ENCODE peak calls at places on chromosomes 13 and 19, in six cellular contexts. Q is K562, N is breast epithelium, W is sigmoid colon, G is transverse colon, A is HepG2. H is an unnamed sample.

GRCh38 chr13:34747507-34747906 is 194.6 kb upstream of the NBEA start:
- DNase-seq in Q (no peak), N (no peak), W (no peak), G (no peak), A (no peak), H (no peak)

GRCh38 chr13:28582225-28582891 is 76.6 kb upstream of the POMP start:
- DNase-seq in Q (peak; percentile 74), N (no peak), W (no peak), G (no peak), A (no peak), H (no peak)

GRCh38 chr19:51751655-51752054 is at the start of gene FPR1:
- DNase-seq in Q (no peak), N (no peak), W (no peak), G (no peak), A (no peak), H (no peak)

GRCh38 chr13:64810701-64811258 is 2419.4 kb downstream of the PCDH9 start:
- DNase-seq in Q (no peak), N (no peak), W (no peak), G (no peak), A (no peak), H (no peak)

GRCh38 chr19:41323430-41324125 is 13.6 kb downstream of the CCDC97 start:
- DNase-seq in Q (peak; percentile 92), N (no peak), W (peak; percentile 90), G (peak; percentile 51), A (peak; percentile 87), H (peak; percentile 60)

GRCh38 chr19:536881-537404 is 5.4 kb downstream of the CDC34 start:
- DNase-seq in Q (no peak), N (no peak), W (no peak), G (no peak), A (no peak), H (no peak)

GRCh38 chr19:55857974-55858373 is 21.6 kb downstream of the NLRP4 start:
- DNase-seq in Q (no peak), N (no peak), W (no peak), G (no peak), A (no peak), H (no peak)

GRCh38 chr19:51002542-51003311 is 1.3 kb upstream of the KLK8 start:
- DNase-seq in Q (peak; percentile 97), N (peak; percentile 92), W (peak; percentile 57), G (no peak), A (no peak), H (no peak)

GRCh38 chr13:95745752-95746151 is 68.8 kb downstream of the DNAJC3 start:
- DNase-seq in Q (peak; percentile 11), N (no peak), W (no peak), G (no peak), A (no peak), H (no peak)

GRCh38 chr19:52734340-52734892 is 428 bp downstream of the ZNF611 start:
- DNase-seq in Q (no peak), N (no peak), W (peak; percentile 70), G (peak; percentile 15), A (no peak), H (peak; percentile 25)

GRCh38 chr19:1333789-1334188 is 48.1 kb downstream of the EFNA2 start:
- DNase-seq in Q (peak; percentile 67), N (no peak), W (no peak), G (no peak), A (no peak), H (no peak)

GRCh38 chr13:63684822-63685221 is 2269.2 kb upstream of the PCDH20 start:
- DNase-seq in Q (no peak), N (no peak), W (no peak), G (no peak), A (no peak), H (no peak)

GRCh38 chr13:50715402-50716146 is 127.9 kb downstream of the DLEU7 start:
- DNase-seq in Q (no peak), N (no peak), W (peak; percentile 81), G (peak; percentile 23), A (no peak), H (no peak)

DNA sequence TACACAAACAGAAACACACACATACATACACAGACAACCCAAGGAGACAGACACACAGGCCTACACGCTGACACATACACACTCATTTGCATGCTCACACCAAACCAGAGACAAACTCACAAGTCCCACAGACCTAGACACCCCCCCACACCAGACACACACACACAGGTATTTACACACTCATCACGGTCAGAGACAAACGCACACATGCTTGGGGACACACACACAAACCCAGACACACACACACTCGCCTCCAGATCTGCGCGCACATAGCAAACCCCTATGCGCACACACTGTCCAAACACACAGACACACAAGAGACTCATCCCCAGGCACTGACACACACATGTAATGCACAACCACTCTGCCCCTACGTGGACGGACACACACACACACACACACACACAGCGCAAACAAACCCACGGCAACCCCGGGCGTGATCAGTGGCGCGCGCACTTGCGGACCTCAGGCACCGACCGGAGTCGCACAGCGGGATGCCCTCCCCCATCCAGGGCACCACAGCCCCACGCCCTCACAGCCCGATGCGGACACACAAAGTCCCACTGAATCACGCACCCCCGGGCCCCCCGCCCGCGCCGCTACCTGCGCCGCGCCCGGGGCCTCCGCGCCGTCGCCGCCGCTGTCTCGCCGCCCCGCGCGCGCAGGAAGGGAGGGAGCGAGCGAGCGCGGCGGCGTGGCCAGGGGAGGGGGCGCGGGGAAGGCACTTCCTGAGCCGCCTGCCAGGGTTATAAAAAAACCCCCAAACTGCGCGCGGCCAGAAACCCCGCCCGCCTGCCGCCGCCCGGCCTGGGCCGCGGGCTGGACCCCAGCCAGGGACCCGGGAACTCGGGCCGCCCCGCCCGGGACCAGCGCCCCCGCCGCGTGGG is at the start of gene ADAMTS10:
- DNase-seq in Q (no peak), N (no peak), W (peak; percentile 71), G (peak; percentile 18), A (no peak), H (no peak)
- TF ChIP-seq POLR2AphosphoS5 in Q (no peak), N (no peak), W (no peak), G (no peak), A (no peak), H (no peak)

GRCh38 chr19:16025108-16026101 is 50.9 kb upstream of the TPM4 start:
- DNase-seq in Q (peak; percentile 60), N (no peak), W (peak; percentile 55), G (peak; percentile 39), A (peak; percentile 61), H (peak; percentile 54)
- H3K9me3 ChIP-seq in Q (no peaks in the 10 kb centered on the region), N (no peaks in the 10 kb centered on the region), W (no peaks in the 10 kb centered on the region), G (no peaks in the 10 kb centered on the region), A (no peaks in the 10 kb centered on the region), H (no peaks in the 10 kb centered on the region)

GRCh38 chr13:102773441-102774209 is at the start of gene TEX30:
- DNase-seq in Q (peak; percentile 83), N (peak; percentile 59), W (peak; percentile 89), G (peak; percentile 86), A (no peak), H (peak; percentile 87)
- TF ChIP-seq POLR2AphosphoS5 in Q (peak; percentile 76), N (peak; percentile 74), W (peak; percentile 90), G (peak; percentile 63), A (no peak), H (peak; percentile 86)

GRCh38 chr19:37778613-37779138 is 710 bp downstream of the ZNF573 start:
- DNase-seq in Q (peak; percentile 5), N (no peak), W (no peak), G (peak; percentile 10), A (peak; percentile 18), H (no peak)
- H3K9me3 ChIP-seq in Q (no peaks in the 10 kb centered on the region), N (peaks cover 14% of the 10 kb centered on the region), W (no peaks in the 10 kb centered on the region), G (no peaks in the 10 kb centered on the region), A (no peaks in the 10 kb centered on the region), H (peaks cover 22% of the 10 kb centered on the region)

GRCh38 chr19:4370418-4371041 is 27.2 kb downstream of the MPND start:
- DNase-seq in Q (no peak), N (no peak), W (no peak), G (no peak), A (no peak), H (no peak)
- TF ChIP-seq POLR2AphosphoS5 in Q (no peak), N (no peak), W (no peak), G (no peak), A (no peak), H (no peak)

DNA sequence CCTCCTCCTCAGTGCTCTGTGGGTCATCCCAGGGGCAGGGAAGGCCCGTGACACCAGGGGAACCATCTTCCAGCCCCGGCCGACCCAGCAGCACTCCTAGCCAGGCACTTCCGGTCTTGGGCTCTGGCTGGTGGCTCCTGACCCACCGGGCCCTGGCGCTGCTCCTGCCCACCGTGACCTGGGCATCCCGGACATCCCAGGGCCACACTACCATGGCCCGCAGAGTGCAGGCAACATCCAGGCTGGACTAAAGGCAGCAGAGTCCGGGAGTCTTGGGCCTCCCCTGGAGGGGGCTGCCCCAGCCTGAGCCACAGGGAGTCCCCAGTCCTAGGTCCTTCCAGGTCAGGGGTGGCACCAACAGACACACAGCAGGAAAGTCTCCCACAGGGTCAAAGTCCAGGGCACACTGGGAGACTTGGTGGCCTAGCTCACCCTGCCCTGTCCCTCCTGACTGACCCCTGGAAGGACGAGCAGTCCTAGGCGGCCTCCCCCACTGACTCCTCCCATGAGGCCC is 10.8 kb downstream of the LSM4 start:
- DNase-seq in Q (no peak), N (no peak), W (no peak), G (no peak), A (no peak), H (no peak)
- H3K9me3 ChIP-seq in Q (no peaks in the 10 kb centered on the region), N (no peaks in the 10 kb centered on the region), W (no peaks in the 10 kb centered on the region), G (no peaks in the 10 kb centered on the region), A (no peaks in the 10 kb centered on the region), H (no peaks in the 10 kb centered on the region)

GRCh38 chr19:49590071-49590970 is 661 bp upstream of the PRR12 start:
- DNase-seq in Q (peak; percentile 99), N (peak; percentile 97), W (peak; percentile 96), G (peak; percentile 98), A (peak; percentile 97), H (peak; percentile 99)
- TF ChIP-seq POLR2AphosphoS5 in Q (peak; percentile 91), N (peak; percentile 24), W (peak; percentile 87), G (peak; percentile 86), A (peak; percentile 98), H (peak; percentile 86)

DNA sequence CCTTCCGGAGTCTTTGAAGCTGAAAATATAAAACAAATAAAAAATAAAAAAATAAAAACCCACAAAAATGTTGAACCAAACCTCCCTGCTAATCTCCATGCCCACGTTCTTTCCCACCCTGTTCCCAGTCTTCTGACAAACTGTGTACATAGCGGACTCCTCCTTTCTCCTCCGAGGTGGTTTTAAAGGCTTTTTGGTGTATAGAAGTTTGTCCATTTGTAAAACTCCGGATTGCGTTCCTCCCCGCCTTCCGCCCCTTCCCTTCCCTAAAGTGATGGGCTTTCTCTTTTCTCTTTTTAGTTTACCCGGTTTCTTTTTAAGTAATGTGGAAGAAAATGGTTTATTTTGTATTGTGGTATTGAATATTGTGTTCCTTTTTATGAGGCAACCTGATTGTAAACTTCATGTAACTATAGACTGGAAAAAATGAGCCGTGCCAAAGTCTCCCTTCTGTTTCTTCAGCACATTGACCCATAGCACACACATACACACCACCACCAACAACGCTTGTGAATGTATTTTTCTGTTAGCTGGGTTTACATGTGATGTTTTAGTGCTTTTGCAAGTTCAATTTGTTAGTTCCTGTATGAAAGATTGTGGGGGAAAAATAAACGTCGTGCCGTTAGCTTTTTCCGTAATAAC is 4.4 kb downstream of the ZIC2 start:
- DNase-seq in Q (no peak), N (no peak), W (no peak), G (no peak), A (no peak), H (no peak)
- H3K9me3 ChIP-seq in Q (no peaks in the 10 kb centered on the region), N (no peaks in the 10 kb centered on the region), W (no peaks in the 10 kb centered on the region), G (no peaks in the 10 kb centered on the region), A (no peaks in the 10 kb centered on the region), H (peaks cover 15% of the 10 kb centered on the region)

GRCh38 chr13:112955271-112955937 is 13.6 kb upstream of the MCF2L start:
- DNase-seq in Q (no peak), N (no peak), W (peak; percentile 50), G (peak; percentile 1), A (no peak), H (no peak)
- TF ChIP-seq POLR2AphosphoS5 in Q (no peak), N (no peak), W (no peak), G (no peak), A (no peak), H (no peak)

H was measured in stomach.